ENCODE peak calls at places on chromosomes 6 and 20, in four cellular contexts. Z, G, F and P are unnamed samples.

GRCh38 chr6:7919871-7920270 is 9.3 kb upstream of the TXNDC5 start:
- DNase-seq in F (no peak), Z (no peak), G (peak; percentile 29), P (peak; percentile 86)

GRCh38 chr6:82836022-82836575 is 229.5 kb downstream of the UBE3D start:
- DNase-seq in Z (no peak), F (no peak), G (no peak), P (no peak)

GRCh38 chr6:138465007-138465645 is 34.2 kb downstream of the NHSL1 start:
- DNase-seq in F (no peak), G (peak; percentile 94), Z (no peak), P (no peak)

GRCh38 chr6:141077355-141078333 is 1055.1 kb upstream of the GJE1 start:
- DNase-seq in Z (no peak), F (no peak), G (no peak), P (peak; percentile 60)

GRCh38 chr20:3543901-3544507 is 73.2 kb downstream of the ATRN start:
- DNase-seq in F (no peak), Z (no peak), G (no peak), P (no peak)

GRCh38 chr6:49556429-49556837 is 6.0 kb downstream of the C6orf141 start:
- DNase-seq in G (peak; percentile 75), F (no peak), Z (no peak), P (no peak)

GRCh38 chr20:50654899-50655298 is 36.4 kb downstream of the RIPOR3 start:
- DNase-seq in F (peak; percentile 7), G (no peak), Z (no peak), P (no peak)

GRCh38 chr6:149049230-149049629 is 268.3 kb upstream of the TAB2 start:
- DNase-seq in Z (no peak), G (no peak), F (no peak), P (no peak)

GRCh38 chr20:41003143-41003932 is 25.3 kb upstream of the TOP1 start:
- DNase-seq in Z (no peak), F (no peak), G (peak; percentile 97), P (peak; percentile 40)

GRCh38 chr6:21869085-21869771 is 275.7 kb downstream of the SOX4 start:
- DNase-seq in G (no peak), Z (no peak), F (no peak), P (no peak)

GRCh38 chr6:144544266-144544830 is 259.2 kb downstream of the UTRN start:
- DNase-seq in F (no peak), G (no peak), Z (no peak), P (no peak)

GRCh38 chr6:111623046-111623718 is 17.5 kb upstream of the TRAF3IP2 start:
- DNase-seq in G (no peak), F (no peak), Z (no peak), P (no peak)

GRCh38 chr6:133699986-133700385 is 188.9 kb upstream of the TCF21 start:
- DNase-seq in F (no peak), Z (no peak), G (no peak), P (no peak)

GRCh38 chr6:40312213-40313015 is 274.8 kb downstream of the LRFN2 start:
- DNase-seq in F (peak; percentile 28), G (no peak), Z (no peak), P (no peak)

GRCh38 chr6:83875843-83876242 is 16.4 kb downstream of the CYB5R4 start:
- DNase-seq in G (no peak), F (no peak), Z (no peak), P (no peak)

GRCh38 chr20:36784116-36784515 is 10.6 kb upstream of the DSN1 start:
- DNase-seq in G (no peak), F (no peak), Z (no peak), P (no peak)

GRCh38 chr6:8192597-8192996 is 90.2 kb upstream of the EEF1E1 start:
- DNase-seq in Z (no peak), G (no peak), F (no peak), P (no peak)

GRCh38 chr20:62953839-62954703 is 1.6 kb downstream of the SLC17A9 start:
- DNase-seq in Z (peak; percentile 45), G (peak; percentile 73), F (peak; percentile 42), P (peak; percentile 95)

GRCh38 chr6:165717732-165718465 is 54.9 kb upstream of the PDE10A start:
- DNase-seq in F (no peak), G (no peak), Z (no peak), P (no peak)

GRCh38 chr20:49814057-49814675 is 1.5 kb downstream of the SLC9A8 start:
- DNase-seq in Z (no peak), F (no peak), G (no peak), P (no peak)

GRCh38 chr6:138844203-138844602 is 48.3 kb downstream of the ECT2L start:
- DNase-seq in G (peak; percentile 29), Z (no peak), F (peak; percentile 43), P (no peak)

GRCh38 chr20:59771506-59772372 is 161.7 kb downstream of the SYCP2 start:
- DNase-seq in Z (no peak), G (no peak), F (no peak), P (no peak)